ENCODE peak calls at places on chromosome 21, in five cellular contexts. C is spleen, Z is body of pancreas, X is omental fat pad, J is ovary. U is an unnamed sample.

GRCh38 chr21:18477059-18477458 is 73.5 kb upstream of the TMPRSS15 start:
- DNase-seq in C (no peak), Z (no peak), X (no peak), J (no peak), U (no peak)

GRCh38 chr21:33268736-33269441 is 2.7 kb downstream of the IL10RB start:
- DNase-seq in C (no peak), Z (peak; percentile 99), X (no peak), J (peak; percentile 43), U (peak; percentile 59)

GRCh38 chr21:43361493-43362296 is 65.2 kb downstream of the SIK1 start:
- DNase-seq in C (peak; percentile 87), Z (no peak), X (no peak), J (peak; percentile 44), U (peak; percentile 70)

GRCh38 chr21:38807481-38807880 is 1.8 kb downstream of the ETS2 start:
- DNase-seq in C (no peak), Z (no peak), X (no peak), J (no peak), U (no peak)

GRCh38 chr21:31317688-31318087 is 26.4 kb downstream of the TIAM1 start:
- DNase-seq in C (no peak), Z (no peak), X (no peak), J (no peak), U (no peak)

GRCh38 chr21:43976661-43977060 is 35.4 kb upstream of the TRAPPC10 start:
- DNase-seq in C (no peak), Z (no peak), X (no peak), J (no peak), U (no peak)

GRCh38 chr21:35254006-35254751 is 205.1 kb upstream of the RUNX1 start:
- DNase-seq in C (no peak), Z (no peak), X (no peak), J (no peak), U (no peak)

GRCh38 chr21:31221051-31221450 is 123.0 kb downstream of the TIAM1 start:
- DNase-seq in C (no peak), Z (no peak), X (no peak), J (no peak), U (no peak)

GRCh38 chr21:26686278-26686677 is 113.2 kb upstream of the CYYR1 start:
- DNase-seq in C (peak; percentile 66), Z (no peak), X (no peak), J (no peak), U (peak; percentile 17)

GRCh38 chr21:35229290-35229689 is 180.2 kb upstream of the RUNX1 start:
- DNase-seq in C (no peak), Z (no peak), X (no peak), J (no peak), U (no peak)

GRCh38 chr21:33023574-33024277 is 2.0 kb upstream of the OLIG2 start:
- DNase-seq in C (no peak), Z (no peak), X (no peak), J (no peak), U (peak; percentile 37)

GRCh38 chr21:40254540-40255455 is 387.6 kb downstream of the PCP4 start:
- DNase-seq in C (no peak), Z (no peak), X (no peak), J (no peak), U (no peak)

GRCh38 chr21:36274128-36274527 is 45.9 kb upstream of the MORC3 start:
- DNase-seq in C (no peak), Z (no peak), X (no peak), J (no peak), U (no peak)

GRCh38 chr21:39105341-39105765 is 77.9 kb downstream of the PSMG1 start:
- DNase-seq in C (no peak), Z (no peak), X (no peak), J (no peak), U (no peak)

GRCh38 chr21:39867198-39867650 is at the start of gene PCP4:
- DNase-seq in C (no peak), Z (peak; percentile 58), X (peak; percentile 26), J (no peak), U (peak; percentile 32)

GRCh38 chr21:38503588-38503987 is 5.3 kb upstream of the ERG start:
- DNase-seq in C (no peak), Z (no peak), X (no peak), J (no peak), U (no peak)

GRCh38 chr21:36747815-36748381 is 49.0 kb downstream of the SIM2 start:
- DNase-seq in C (peak; percentile 75), Z (peak; percentile 52), X (no peak), J (no peak), U (peak; percentile 80)

GRCh38 chr21:34345091-34345871 is 18.5 kb upstream of the KCNE2 start:
- DNase-seq in C (no peak), Z (no peak), X (no peak), J (no peak), U (no peak)

GRCh38 chr21:39822042-39822441 is 45.2 kb upstream of the PCP4 start:
- DNase-seq in C (no peak), Z (no peak), X (no peak), J (no peak), U (no peak)

GRCh38 chr21:38699048-38699447 is 106.7 kb upstream of the ETS2 start:
- DNase-seq in C (no peak), Z (no peak), X (no peak), J (no peak), U (no peak)

GRCh38 chr21:35204850-35205564 is 155.9 kb upstream of the RUNX1 start:
- DNase-seq in C (peak; percentile 78), Z (peak; percentile 83), X (no peak), J (peak; percentile 90), U (peak; percentile 37)

GRCh38 chr21:16081304-16081703 is 351.5 kb downstream of the USP25 start:
- DNase-seq in C (no peak), Z (no peak), X (no peak), J (no peak), U (no peak)

GRCh38 chr21:16084776-16085364 is 355.1 kb downstream of the USP25 start:
- DNase-seq in C (no peak), Z (peak; percentile 40), X (no peak), J (no peak), U (no peak)

GRCh38 chr21:16085436-16085835 is 355.7 kb downstream of the USP25 start:
- DNase-seq in C (no peak), Z (no peak), X (no peak), J (no peak), U (no peak)

GRCh38 chr21:16079830-16080229 is 350.0 kb downstream of the USP25 start:
- DNase-seq in C (no peak), Z (no peak), X (no peak), J (no peak), U (no peak)

DNA sequence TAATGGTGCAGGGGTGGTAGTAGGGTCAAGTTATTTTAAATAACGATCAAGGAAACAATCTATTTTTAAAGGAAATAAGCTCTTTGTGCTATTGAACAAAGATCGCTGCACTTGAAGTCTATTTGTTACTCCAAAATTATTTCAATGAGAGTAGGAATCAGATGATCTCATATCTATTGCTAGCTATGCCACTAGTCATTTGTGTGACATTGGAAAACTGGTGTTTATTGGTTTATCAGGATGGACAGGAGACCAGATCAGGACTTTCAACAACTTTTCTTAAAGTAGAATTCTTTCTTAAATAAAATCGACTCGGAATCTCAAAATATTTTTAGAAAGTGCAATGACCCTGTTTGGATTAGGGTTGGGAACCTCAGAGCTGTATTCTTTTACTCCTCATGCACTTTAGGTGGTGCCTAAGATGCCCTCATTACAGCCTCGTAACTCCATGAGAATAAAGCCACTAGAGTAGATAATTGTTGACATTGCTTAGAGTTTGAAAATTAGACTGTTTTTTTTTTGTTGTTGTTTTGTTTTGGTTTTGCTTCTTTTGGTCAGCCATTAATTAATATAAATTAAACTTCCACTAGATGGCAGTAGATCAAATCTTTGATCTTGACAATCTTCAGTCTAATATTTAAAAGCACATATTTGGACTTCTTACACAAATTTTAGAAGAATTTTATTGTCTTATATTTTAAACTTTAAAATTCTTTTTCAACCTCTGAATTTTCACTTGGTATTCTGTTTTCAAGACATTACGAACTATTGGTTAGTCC is 352.4 kb downstream of the USP25 start:
- DNase-seq in C (no peak), Z (no peak), X (no peak), J (no peak), U (no peak)
- TF ChIP-seq CTCF in C (peak; percentile 19), Z (peak; percentile 55), X (no peak), J (peak; percentile 20), U (no peak)

DNA sequence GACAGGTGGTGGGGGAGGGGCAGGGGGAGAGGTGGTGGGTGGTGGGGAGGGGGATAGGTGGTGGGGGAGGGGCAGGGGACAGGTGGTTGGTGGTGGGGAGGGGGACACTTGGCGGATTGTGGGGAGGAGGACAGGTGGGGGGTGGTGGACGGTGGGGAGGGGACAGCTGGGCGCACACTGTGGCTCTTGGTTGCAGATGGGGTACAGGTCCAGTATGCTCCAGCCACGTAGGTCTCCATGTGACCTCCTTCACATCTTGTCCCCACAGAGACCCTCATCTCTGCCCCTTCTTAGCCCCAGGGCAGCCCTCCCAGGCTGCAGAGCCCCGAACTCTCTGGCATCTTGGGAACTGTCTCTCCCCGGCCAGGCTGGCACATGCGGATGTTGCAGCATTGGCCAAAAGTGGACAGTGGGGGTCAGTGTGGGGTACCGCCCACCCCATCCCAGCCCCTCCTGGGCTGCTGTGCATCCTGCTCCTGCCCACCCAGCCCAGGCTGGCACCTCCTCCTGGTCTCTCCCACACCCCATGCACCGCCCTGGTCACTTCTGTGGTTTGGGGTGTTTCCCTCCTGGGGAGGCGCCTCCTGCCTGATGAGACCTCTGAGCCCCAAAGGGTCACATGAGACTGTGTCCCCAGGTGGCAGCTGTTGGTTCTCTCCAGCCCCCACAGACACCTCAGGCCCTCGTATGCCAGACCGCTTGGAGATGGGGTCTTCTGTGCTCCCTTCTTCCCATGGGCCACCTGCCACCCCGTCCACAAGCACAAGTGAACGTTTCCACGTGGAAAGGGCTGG is 7.6 kb upstream of the SLC19A1 start:
- DNase-seq in C (peak; percentile 91), Z (peak; percentile 10), X (no peak), J (peak; percentile 20), U (peak; percentile 72)
- TF ChIP-seq CTCF in C (no peak), Z (no peak), X (no peak), J (no peak), U (no peak)

GRCh38 chr21:14308234-14308633 is 74.7 kb downstream of the HSPA13 start:
- DNase-seq in C (no peak), Z (no peak), X (no peak), J (no peak), U (no peak)

GRCh38 chr21:14303731-14304488 is 79.0 kb downstream of the HSPA13 start:
- DNase-seq in C (no peak), Z (no peak), X (no peak), J (no peak), U (no peak)

DNA sequence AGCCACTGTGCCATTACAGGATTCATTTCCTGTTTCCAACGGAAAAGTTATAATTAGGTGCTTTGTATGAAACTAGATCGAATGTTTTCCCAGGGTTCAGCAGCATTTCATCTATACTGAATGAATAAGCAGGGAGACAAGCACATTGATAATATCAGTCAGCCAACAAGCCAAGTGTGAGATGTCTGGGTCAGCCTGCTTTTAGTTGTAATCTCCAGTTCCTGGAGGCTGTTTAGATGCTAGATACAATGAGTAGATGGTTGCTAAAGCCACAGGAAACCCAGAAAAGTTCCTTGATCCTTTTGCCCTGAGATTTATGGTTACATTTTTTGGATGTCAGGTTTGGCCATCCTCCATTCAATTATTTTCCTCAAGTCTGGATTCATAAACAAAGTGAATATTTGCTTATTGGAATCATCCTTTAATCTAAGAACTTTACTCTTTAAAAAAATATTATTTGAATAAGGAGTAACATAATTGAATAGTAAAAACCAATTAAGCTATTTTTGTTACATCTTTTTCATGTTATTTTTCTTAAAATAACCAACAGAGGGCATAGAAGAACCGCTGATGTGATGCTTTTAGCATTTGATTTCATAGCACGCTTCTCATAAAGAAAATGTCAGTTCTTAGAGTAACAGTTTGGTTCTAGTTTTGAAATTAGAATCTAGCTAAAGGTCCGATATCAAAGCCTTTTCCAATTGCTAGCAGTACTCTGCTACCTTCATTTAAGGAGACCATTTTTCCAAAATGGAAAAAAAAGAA is 76.6 kb downstream of the HSPA13 start:
- DNase-seq in C (no peak), Z (no peak), X (no peak), J (no peak), U (no peak)
- TF ChIP-seq CTCF in C (no peak), Z (no peak), X (no peak), J (no peak), U (no peak)

GRCh38 chr21:27802816-27803475 is 836.1 kb upstream of the ADAMTS5 start:
- DNase-seq in C (no peak), Z (no peak), X (no peak), J (no peak), U (peak; percentile 20)
- TF ChIP-seq CTCF in C (peak; percentile 43), Z (peak; percentile 44), X (no peak), J (no peak), U (peak; percentile 17)

U was measured in GM13976.